ENCODE peak calls at places on chromosomes 11 and 22, in nine cellular contexts. One of them, this sample, is unnamed.

GRCh38 chr22:30609260-30610185 is 2.5 kb downstream of the TCN2 start:
- DNase-seq in cardiac fibroblast: peak
- DNase-seq in HCT116: no peak
- DNase-seq in Caco-2: peak
- DNase-seq in HFF-Myc: peak
- DNase-seq in transverse colon: peak
- DNase-seq in AG09309: peak
- DNase-seq in uterus: peak
- DNase-seq in HepG2: no peak
- DNase-seq in this sample: peak

GRCh38 chr11:22859756-22860155 is 518 bp downstream of the CCDC179 start:
- DNase-seq in cardiac fibroblast: no peak
- DNase-seq in HCT116: no peak
- DNase-seq in Caco-2: no peak
- DNase-seq in HFF-Myc: no peak
- DNase-seq in transverse colon: no peak
- DNase-seq in AG09309: no peak
- DNase-seq in uterus: no peak
- DNase-seq in HepG2: no peak
- DNase-seq in this sample: no peak

GRCh38 chr22:28810839-28811491 is 10.6 kb upstream of the XBP1 start:
- DNase-seq in cardiac fibroblast: no peak
- DNase-seq in HCT116: no peak
- DNase-seq in Caco-2: no peak
- DNase-seq in HFF-Myc: no peak
- DNase-seq in transverse colon: no peak
- DNase-seq in AG09309: no peak
- DNase-seq in uterus: no peak
- DNase-seq in HepG2: peak
- DNase-seq in this sample: no peak

GRCh38 chr11:64341429-64341828 is 1.4 kb downstream of the CCDC88B start:
- DNase-seq in cardiac fibroblast: no peak
- DNase-seq in HCT116: no peak
- DNase-seq in Caco-2: no peak
- DNase-seq in HFF-Myc: no peak
- DNase-seq in transverse colon: no peak
- DNase-seq in AG09309: no peak
- DNase-seq in uterus: no peak
- DNase-seq in HepG2: no peak
- DNase-seq in this sample: no peak

GRCh38 chr11:10858505-10859360 is 880 bp upstream of the ZBED5 start:
- DNase-seq in cardiac fibroblast: no peak
- DNase-seq in HCT116: no peak
- DNase-seq in Caco-2: peak
- DNase-seq in HFF-Myc: no peak
- DNase-seq in transverse colon: peak
- DNase-seq in AG09309: no peak
- DNase-seq in uterus: peak
- DNase-seq in HepG2: peak
- DNase-seq in this sample: peak

GRCh38 chr11:10076458-10077141 is 217.4 kb downstream of the SBF2 start:
- DNase-seq in cardiac fibroblast: peak
- DNase-seq in HCT116: peak
- DNase-seq in Caco-2: peak
- DNase-seq in HFF-Myc: no peak
- DNase-seq in transverse colon: peak
- DNase-seq in AG09309: no peak
- DNase-seq in uterus: peak
- DNase-seq in HepG2: peak
- DNase-seq in this sample: peak

GRCh38 chr22:49158741-49159564 is 668.7 kb downstream of the BRD1 start:
- DNase-seq in cardiac fibroblast: no peak
- DNase-seq in HCT116: no peak
- DNase-seq in Caco-2: no peak
- DNase-seq in HFF-Myc: no peak
- DNase-seq in transverse colon: no peak
- DNase-seq in AG09309: no peak
- DNase-seq in uterus: no peak
- DNase-seq in HepG2: no peak
- DNase-seq in this sample: no peak

GRCh38 chr11:83071641-83072591 is at the start of gene RAB30:
- DNase-seq in cardiac fibroblast: peak
- DNase-seq in HCT116: peak
- DNase-seq in Caco-2: peak
- DNase-seq in HFF-Myc: peak
- DNase-seq in transverse colon: peak
- DNase-seq in AG09309: peak
- DNase-seq in uterus: peak
- DNase-seq in HepG2: peak
- DNase-seq in this sample: peak

GRCh38 chr11:62547691-62548281 is 1.2 kb upstream of the AHNAK start:
- DNase-seq in cardiac fibroblast: no peak
- DNase-seq in HCT116: no peak
- DNase-seq in Caco-2: no peak
- DNase-seq in HFF-Myc: no peak
- DNase-seq in transverse colon: no peak
- DNase-seq in AG09309: no peak
- DNase-seq in uterus: peak
- DNase-seq in HepG2: peak
- DNase-seq in this sample: no peak

GRCh38 chr11:116122697-116123472 is 618.7 kb upstream of the CADM1 start:
- DNase-seq in cardiac fibroblast: no peak
- DNase-seq in HCT116: no peak
- DNase-seq in Caco-2: no peak
- DNase-seq in HFF-Myc: no peak
- DNase-seq in transverse colon: no peak
- DNase-seq in AG09309: no peak
- DNase-seq in uterus: no peak
- DNase-seq in HepG2: no peak
- DNase-seq in this sample: no peak

GRCh38 chr11:32052218-32052617 is 38.7 kb upstream of the RCN1 start:
- DNase-seq in cardiac fibroblast: peak
- DNase-seq in HCT116: peak
- DNase-seq in Caco-2: peak
- DNase-seq in HFF-Myc: peak
- DNase-seq in transverse colon: peak
- DNase-seq in AG09309: no peak
- DNase-seq in uterus: peak
- DNase-seq in HepG2: peak
- DNase-seq in this sample: peak

GRCh38 chr11:114167355-114168085 is 108.0 kb downstream of the ZBTB16 start:
- DNase-seq in cardiac fibroblast: no peak
- DNase-seq in HCT116: no peak
- DNase-seq in Caco-2: no peak
- DNase-seq in HFF-Myc: no peak
- DNase-seq in transverse colon: no peak
- DNase-seq in AG09309: no peak
- DNase-seq in uterus: no peak
- DNase-seq in HepG2: no peak
- DNase-seq in this sample: no peak

GRCh38 chr11:114165326-114166230 is 106.1 kb downstream of the ZBTB16 start:
- DNase-seq in cardiac fibroblast: no peak
- DNase-seq in HCT116: no peak
- DNase-seq in Caco-2: no peak
- DNase-seq in HFF-Myc: no peak
- DNase-seq in transverse colon: peak
- DNase-seq in AG09309: no peak
- DNase-seq in uterus: no peak
- DNase-seq in HepG2: no peak
- DNase-seq in this sample: no peak

GRCh38 chr11:114166897-114167323 is 107.4 kb downstream of the ZBTB16 start:
- DNase-seq in cardiac fibroblast: peak
- DNase-seq in HCT116: no peak
- DNase-seq in Caco-2: no peak
- DNase-seq in HFF-Myc: peak
- DNase-seq in transverse colon: no peak
- DNase-seq in AG09309: peak
- DNase-seq in uterus: no peak
- DNase-seq in HepG2: no peak
- DNase-seq in this sample: no peak

GRCh38 chr11:114168086-114168448 is 108.6 kb downstream of the ZBTB16 start:
- DNase-seq in cardiac fibroblast: no peak
- DNase-seq in HCT116: no peak
- DNase-seq in Caco-2: no peak
- DNase-seq in HFF-Myc: no peak
- DNase-seq in transverse colon: no peak
- DNase-seq in AG09309: no peak
- DNase-seq in uterus: no peak
- DNase-seq in HepG2: no peak
- DNase-seq in this sample: no peak

GRCh38 chr11:114166389-114166788 is 106.9 kb downstream of the ZBTB16 start:
- DNase-seq in cardiac fibroblast: peak
- DNase-seq in HCT116: no peak
- DNase-seq in Caco-2: no peak
- DNase-seq in HFF-Myc: no peak
- DNase-seq in transverse colon: no peak
- DNase-seq in AG09309: no peak
- DNase-seq in uterus: no peak
- DNase-seq in HepG2: no peak
- DNase-seq in this sample: no peak
- H3K4me3 ChIP-seq in cardiac fibroblast: peak
- H3K4me3 ChIP-seq in HCT116: no peak
- H3K4me3 ChIP-seq in Caco-2: no peak
- H3K4me3 ChIP-seq in HFF-Myc: no peak
- H3K4me3 ChIP-seq in transverse colon: no peak
- H3K4me3 ChIP-seq in AG09309: no peak
- H3K4me3 ChIP-seq in uterus: no peak
- H3K4me3 ChIP-seq in HepG2: no peak
- H3K4me3 ChIP-seq in this sample: no peak

DNA sequence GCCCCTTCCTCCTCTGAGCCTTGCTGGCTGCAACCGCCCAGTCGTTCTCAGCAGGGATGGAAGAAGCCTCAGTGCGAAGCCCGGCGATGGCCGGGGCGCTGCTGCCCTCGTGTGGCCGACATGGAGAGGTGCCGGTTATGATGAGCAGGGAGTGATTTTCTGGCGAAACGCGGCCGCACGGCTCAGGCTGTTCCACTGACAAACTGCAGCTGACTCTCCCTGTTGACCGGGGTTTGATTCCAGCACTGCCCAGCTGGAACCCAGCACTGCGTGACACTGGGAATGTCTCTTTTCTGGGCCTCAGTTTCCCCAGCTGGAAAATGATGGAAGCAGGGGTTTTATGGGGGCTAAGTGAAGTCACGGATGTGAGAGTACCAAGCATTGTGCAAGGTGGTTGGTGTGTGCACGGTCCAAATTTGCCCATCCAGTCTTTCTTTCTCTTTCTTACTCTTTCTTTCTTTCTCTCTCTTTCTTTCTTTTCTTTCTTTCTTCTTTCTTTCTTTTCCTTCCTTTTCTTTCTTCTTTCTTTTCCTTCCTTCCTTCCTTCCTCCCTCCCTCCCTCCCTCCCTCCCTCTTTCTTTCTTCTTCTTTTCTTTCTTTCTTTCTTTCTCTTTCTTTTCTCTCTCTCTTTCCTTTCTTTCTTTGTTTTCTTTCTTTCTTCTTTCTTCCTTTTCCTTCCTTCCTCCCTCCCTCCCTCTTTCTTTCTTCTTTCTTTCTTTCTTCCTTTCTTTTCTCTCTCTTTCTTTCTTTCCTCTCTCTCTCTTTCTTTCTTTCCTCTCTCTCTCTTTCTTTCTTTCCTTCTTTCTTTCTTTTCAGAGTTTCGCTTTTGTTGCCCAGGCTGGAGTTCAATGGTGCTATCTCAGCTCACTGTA is 25.8 kb upstream of the MPPED1 start:
- DNase-seq in cardiac fibroblast: peak
- DNase-seq in HCT116: peak
- DNase-seq in Caco-2: peak
- DNase-seq in HFF-Myc: peak
- DNase-seq in transverse colon: peak
- DNase-seq in AG09309: no peak
- DNase-seq in uterus: peak
- DNase-seq in HepG2: peak
- DNase-seq in this sample: peak
- TF ChIP-seq CTCF in cardiac fibroblast: peak
- TF ChIP-seq CTCF in HCT116: peak
- TF ChIP-seq CTCF in Caco-2: peak
- TF ChIP-seq CTCF in HFF-Myc: peak
- TF ChIP-seq CTCF in transverse colon: peak
- TF ChIP-seq CTCF in AG09309: peak
- TF ChIP-seq CTCF in uterus: peak
- TF ChIP-seq CTCF in HepG2: peak
- TF ChIP-seq CTCF in this sample: peak

GRCh38 chr22:46055176-46055850 is 78.4 kb upstream of the WNT7B start:
- DNase-seq in cardiac fibroblast: peak
- DNase-seq in HCT116: no peak
- DNase-seq in Caco-2: peak
- DNase-seq in HFF-Myc: no peak
- DNase-seq in transverse colon: peak
- DNase-seq in AG09309: no peak
- DNase-seq in uterus: peak
- DNase-seq in HepG2: no peak
- DNase-seq in this sample: no peak

GRCh38 chr22:46054878-46055158 is 77.9 kb upstream of the WNT7B start:
- DNase-seq in cardiac fibroblast: no peak
- DNase-seq in HCT116: no peak
- DNase-seq in Caco-2: no peak
- DNase-seq in HFF-Myc: no peak
- DNase-seq in transverse colon: no peak
- DNase-seq in AG09309: no peak
- DNase-seq in uterus: no peak
- DNase-seq in HepG2: no peak
- DNase-seq in this sample: no peak

GRCh38 chr22:46056169-46057041 is 79.4 kb upstream of the WNT7B start:
- DNase-seq in cardiac fibroblast: peak
- DNase-seq in HCT116: no peak
- DNase-seq in Caco-2: peak
- DNase-seq in HFF-Myc: no peak
- DNase-seq in transverse colon: peak
- DNase-seq in AG09309: no peak
- DNase-seq in uterus: peak
- DNase-seq in HepG2: no peak
- DNase-seq in this sample: no peak

GRCh38 chr22:46057206-46057605 is 80.2 kb upstream of the WNT7B start:
- DNase-seq in cardiac fibroblast: peak
- DNase-seq in HCT116: no peak
- DNase-seq in Caco-2: peak
- DNase-seq in HFF-Myc: no peak
- DNase-seq in transverse colon: peak
- DNase-seq in AG09309: no peak
- DNase-seq in uterus: peak
- DNase-seq in HepG2: no peak
- DNase-seq in this sample: no peak

DNA sequence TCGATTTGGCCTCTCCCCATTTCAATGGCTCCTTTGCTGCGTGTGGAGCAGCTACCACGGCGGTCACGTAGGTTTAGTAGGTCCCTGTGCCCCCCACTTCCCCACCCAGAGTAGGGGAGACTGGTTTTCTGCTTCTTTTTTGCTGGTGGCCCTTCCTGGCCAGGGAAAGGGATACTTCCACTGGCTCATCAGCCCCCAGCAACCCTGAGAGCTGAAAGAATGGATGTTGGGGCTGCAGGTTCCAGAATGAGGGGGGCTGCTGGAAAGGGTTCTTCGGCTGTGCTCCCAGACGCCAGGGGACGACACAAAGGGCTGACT is 78.8 kb upstream of the WNT7B start:
- DNase-seq in cardiac fibroblast: no peak
- DNase-seq in HCT116: no peak
- DNase-seq in Caco-2: peak
- DNase-seq in HFF-Myc: no peak
- DNase-seq in transverse colon: no peak
- DNase-seq in AG09309: no peak
- DNase-seq in uterus: no peak
- DNase-seq in HepG2: no peak
- DNase-seq in this sample: no peak
- H3K4me3 ChIP-seq in cardiac fibroblast: peak
- H3K4me3 ChIP-seq in HCT116: no peak
- H3K4me3 ChIP-seq in Caco-2: no peak
- H3K4me3 ChIP-seq in HFF-Myc: peak
- H3K4me3 ChIP-seq in transverse colon: peak
- H3K4me3 ChIP-seq in AG09309: peak
- H3K4me3 ChIP-seq in uterus: peak
- H3K4me3 ChIP-seq in HepG2: no peak
- H3K4me3 ChIP-seq in this sample: no peak

GRCh38 chr22:24106385-24107381 is 74.6 kb upstream of the SUSD2 start:
- DNase-seq in cardiac fibroblast: no peak
- DNase-seq in HCT116: no peak
- DNase-seq in Caco-2: no peak
- DNase-seq in HFF-Myc: no peak
- DNase-seq in transverse colon: peak
- DNase-seq in AG09309: no peak
- DNase-seq in uterus: peak
- DNase-seq in HepG2: no peak
- DNase-seq in this sample: peak
- TF ChIP-seq CTCF in cardiac fibroblast: peak
- TF ChIP-seq CTCF in HCT116: no peak
- TF ChIP-seq CTCF in Caco-2: no peak
- TF ChIP-seq CTCF in HFF-Myc: peak
- TF ChIP-seq CTCF in transverse colon: peak
- TF ChIP-seq CTCF in AG09309: peak
- TF ChIP-seq CTCF in uterus: peak
- TF ChIP-seq CTCF in HepG2: peak
- TF ChIP-seq CTCF in this sample: peak